ENCODE peak calls at places on chromosomes 11 and 22, in ten cellular contexts. F is body of pancreas, G is DMS79, D is transverse colon, A is left colon, U is nucleus accumbens, B is COR-L47, P is NAMALWA, J is hepatic stellate cell, N is neural progenitor cell. R is an unnamed sample.

GRCh38 chr22:19497245-19497644 is 17.5 kb downstream of the CDC45 start:
- DNase-seq in J (peak; percentile 72), G (no peak), N (no peak), P (no peak), A (no peak), B (peak; percentile 82), D (no peak), U (no peak), F (peak; percentile 10), R (no peak)

GRCh38 chr11:68841718-68842426 is at the start of gene CPT1A:
- DNase-seq in N (peak; percentile 87), D (peak; percentile 90), G (peak; percentile 26), J (peak; percentile 92), U (no peak), P (peak; percentile 50), A (peak; percentile 87), B (no peak), F (peak; percentile 80), R (peak; percentile 86)

GRCh38 chr22:35032571-35032970 is 33.4 kb upstream of the ISX start:
- DNase-seq in D (no peak), F (no peak), G (no peak), A (no peak), U (no peak), J (no peak), B (no peak), P (no peak), N (no peak), R (no peak)

GRCh38 chr11:102935514-102935913 is 20.0 kb downstream of the MMP13 start:
- DNase-seq in P (peak; percentile 6), U (no peak), B (no peak), D (no peak), N (no peak), J (no peak), F (no peak), A (no peak), G (no peak), R (no peak)

GRCh38 chr11:537622-538430 is 499 bp downstream of the LRRC56 start:
- DNase-seq in N (no peak), B (no peak), J (no peak), A (peak; percentile 15), G (no peak), P (no peak), F (no peak), U (no peak), D (no peak), R (peak; percentile 45)

GRCh38 chr11:69300124-69301032 is 6.4 kb downstream of the MYEOV start:
- DNase-seq in N (no peak), J (peak; percentile 95), G (no peak), U (no peak), B (no peak), D (no peak), P (no peak), A (no peak), F (no peak), R (peak; percentile 35)

GRCh38 chr22:49549256-49549655 is 278.4 kb downstream of the BRD1 start:
- DNase-seq in P (no peak), F (no peak), G (no peak), B (no peak), D (no peak), J (no peak), U (no peak), A (no peak), N (no peak), R (no peak)

GRCh38 chr11:95915051-95915450 is 8.9 kb downstream of the MTMR2 start:
- DNase-seq in J (no peak), B (no peak), N (no peak), F (no peak), G (no peak), D (no peak), A (no peak), U (no peak), P (no peak), R (no peak)

GRCh38 chr11:17481905-17482304 is 5.3 kb upstream of the ABCC8 start:
- DNase-seq in G (no peak), U (no peak), P (no peak), N (no peak), A (no peak), F (no peak), J (no peak), B (no peak), D (no peak), R (no peak)